ENCODE peak calls at places on chromosomes 7 and 10, in six cellular contexts. D is T-helper 2 cell; O is HTR-8/SVneo; B is stimulated activated CD8-positive, alpha-beta memory T cell treated with anti-CD3 and anti-CD28 coated beads, Interleukin-2, amount 100 ng/mL, for 1 hour; Y is stomach; I is ecto neural progenitor cell. A is an unnamed sample.

GRCh38 chr7:136166521-136166920 is 189.4 kb upstream of the MTPN start:
- DNase-seq in Y (no peak), I (no peak), O (no peak), D (no peak), B (no peak), A (no peak)

GRCh38 chr7:46576950-46577349 is 655.9 kb upstream of the IGFBP3 start:
- DNase-seq in B (no peak), I (no peak), O (no peak), D (no peak), Y (no peak), A (no peak)

GRCh38 chr7:4763091-4763793 is 12.2 kb upstream of the AP5Z1 start:
- DNase-seq in I (no peak), Y (no peak), B (no peak), O (no peak), D (no peak), A (no peak)

GRCh38 chr10:57699944-57700343 is 567.8 kb downstream of the IPMK start:
- DNase-seq in O (no peak), D (no peak), Y (no peak), I (no peak), B (no peak), A (peak)

GRCh38 chr10:109591631-109592030 is 331.7 kb downstream of the XPNPEP1 start:
- DNase-seq in I (no peak), O (no peak), D (no peak), Y (no peak), B (no peak), A (no peak)

GRCh38 chr10:80196270-80196949 is 8.9 kb downstream of the ANXA11 start:
- DNase-seq in I (no peak), D (no peak), Y (peak), B (peak), O (no peak), A (peak)

GRCh38 chr10:31320179-31320597 is 1.2 kb downstream of the ZEB1 start:
- DNase-seq in Y (peak), B (peak), O (peak), I (peak), D (peak), A (peak)

GRCh38 chr7:43758861-43759683 is 592 bp downstream of the BLVRA start:
- DNase-seq in B (peak), I (peak), O (peak), D (peak), Y (peak), A (no peak)

GRCh38 chr10:100803481-100803880 is 58.1 kb downstream of the PAX2 start:
- DNase-seq in O (no peak), Y (no peak), D (no peak), B (no peak), I (no peak), A (no peak)

GRCh38 chr7:39510738-39511372 is 55.3 kb upstream of the YAE1 start:
- DNase-seq in I (no peak), Y (no peak), O (no peak), B (no peak), D (no peak), A (no peak)

GRCh38 chr7:90988523-90988922 is 275.7 kb upstream of the FZD1 start:
- DNase-seq in I (no peak), O (no peak), D (no peak), Y (no peak), B (no peak), A (peak)